ENCODE peak calls at places on chromosomes 4 and X, in five cellular contexts. Y is AG04450, M is Peyer's patch, P is gastrocnemius medialis, I is hepatocyte. S is an unnamed sample.

GRCh38 chr4:152896819-152897218 is 39.3 kb upstream of the FHDC1 start:
- DNase-seq in I (no peak), M (no peak), Y (peak; percentile 18), P (no peak), S (no peak)

GRCh38 chr4:1171306-1172227 is 816 bp downstream of the SPON2 start:
- DNase-seq in I (no peak), M (peak; percentile 45), Y (no peak), P (no peak), S (no peak)

GRCh38 chr4:83618431-83618830 is 82.5 kb downstream of the GPAT3 start:
- DNase-seq in Y (peak; percentile 66), P (peak; percentile 57), M (no peak), I (peak; percentile 81), S (no peak)

GRCh38 chrX:39814391-39814790 is 283.4 kb downstream of the BCOR start:
- DNase-seq in M (peak; percentile 27), P (no peak), Y (no peak), I (peak; percentile 39), S (no peak)

GRCh38 chr4:38313999-38314561 is 349.9 kb upstream of the KLF3 start:
- DNase-seq in I (peak; percentile 17), M (no peak), P (no peak), Y (no peak), S (no peak)

GRCh38 chr4:23660865-23661264 is 229.0 kb downstream of the PPARGC1A start:
- DNase-seq in Y (no peak), M (no peak), P (no peak), I (no peak), S (no peak)

GRCh38 chrX:43559643-43560042 is 96.5 kb upstream of the MAOA start:
- DNase-seq in P (no peak), Y (no peak), M (peak; percentile 16), I (peak; percentile 70), S (peak; percentile 26)

GRCh38 chr4:140135529-140136021 is 18.4 kb downstream of the MAML3 start:
- DNase-seq in Y (no peak), M (no peak), P (no peak), I (peak; percentile 57), S (no peak)

GRCh38 chrX:14491689-14492088 is 37.6 kb upstream of the GLRA2 start:
- DNase-seq in I (no peak), Y (no peak), P (no peak), M (no peak), S (no peak)

GRCh38 chrX:14501312-14501711 is 28.0 kb upstream of the GLRA2 start:
- DNase-seq in P (no peak), I (no peak), M (no peak), Y (no peak), S (no peak)

GRCh38 chrX:14497184-14497666 is 32.1 kb upstream of the GLRA2 start:
- DNase-seq in P (no peak), I (no peak), Y (no peak), M (peak; percentile 17), S (no peak)

GRCh38 chrX:14496674-14497073 is 32.7 kb upstream of the GLRA2 start:
- DNase-seq in M (no peak), P (no peak), I (no peak), Y (no peak), S (no peak)
- H3K4me3 ChIP-seq in M (peak overlapping the region; percentile 24), P (peak overlapping the region; percentile 13), I (no peak overlapping the region), Y (no peak overlapping the region), S (no peak overlapping the region)

GRCh38 chr4:143515905-143516304 is 2.4 kb downstream of the SMARCA5 start:
- DNase-seq in P (no peak), M (no peak), I (no peak), Y (no peak), S (no peak)
- H3K4me3 ChIP-seq in P (peak overlapping the region; percentile 77), M (peak overlapping the region; percentile 79), I (peak overlapping the region; percentile 97), Y (peak overlapping the region; percentile 73), S (no peak overlapping the region)

DNA sequence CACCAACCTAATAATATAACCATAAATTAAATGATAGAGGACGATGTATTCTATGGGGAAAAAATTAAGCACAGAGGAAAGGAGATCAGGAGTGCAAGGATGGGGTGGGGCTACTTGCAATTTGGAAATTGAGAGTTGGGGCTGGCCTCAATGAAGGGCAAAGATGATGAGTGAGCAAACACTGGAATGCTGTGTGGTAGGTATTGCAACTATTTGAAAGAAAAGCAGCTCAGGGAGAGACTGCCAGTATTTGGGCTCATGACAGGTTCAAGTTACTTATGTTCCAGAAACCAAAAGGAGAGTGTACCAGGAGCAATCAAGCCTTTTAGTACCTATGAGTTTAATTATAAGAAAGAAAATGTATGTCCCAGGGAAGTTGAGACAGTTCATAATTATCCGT is 47.4 kb downstream of the ASIC5 start:
- DNase-seq in P (no peak), I (no peak), M (no peak), Y (no peak), S (no peak)
- H3K4me3 ChIP-seq in P (no peak overlapping the region), I (no peak overlapping the region), M (no peak overlapping the region), Y (no peak overlapping the region), S (no peak overlapping the region)

GRCh38 chr4:186759990-186760389 is 36.3 kb upstream of the FAT1 start:
- DNase-seq in M (no peak), P (no peak), I (no peak), Y (no peak), S (no peak)

GRCh38 chr4:186758929-186759682 is 35.5 kb upstream of the FAT1 start:
- DNase-seq in M (no peak), P (no peak), I (no peak), Y (no peak), S (no peak)

GRCh38 chr4:186755550-186756519 is 32.2 kb upstream of the FAT1 start:
- DNase-seq in P (no peak), I (peak; percentile 52), Y (no peak), M (no peak), S (no peak)

GRCh38 chr4:186760576-186760975 is 36.9 kb upstream of the FAT1 start:
- DNase-seq in M (no peak), Y (no peak), I (no peak), P (no peak), S (no peak)

GRCh38 chr4:186757696-186758330 is 34.2 kb upstream of the FAT1 start:
- DNase-seq in I (no peak), Y (no peak), M (no peak), P (no peak), S (no peak)
- H3K4me3 ChIP-seq in I (no peak overlapping the region), Y (no peak overlapping the region), M (no peak overlapping the region), P (no peak overlapping the region), S (no peak overlapping the region)

S was measured in LNCaP clone FGC.